ENCODE peak calls at places on chromosome 15, in seven cellular contexts. A is PC-3, H is left ventricle myocardium inferior, U is psoas muscle, R is fibroblast of the aortic adventitia, D is fibroblast of pulmonary artery, I is Calu3. Q is an unnamed sample.

GRCh38 chr15:68435966-68436365 is 4.0 kb upstream of the ITGA11 start:
- DNase-seq in A (no peak), H (no peak), U (no peak), R (no peak), D (no peak), I (no peak), Q (no peak)

GRCh38 chr15:58773024-58773423 is 1.9 kb downstream of the MINDY2 start:
- DNase-seq in A (no peak), H (no peak), U (no peak), R (no peak), D (no peak), I (no peak), Q (no peak)

GRCh38 chr15:38414351-38414750 is 39.6 kb upstream of the FAM98B start:
- DNase-seq in A (peak), H (peak), U (peak), R (peak), D (peak), I (peak), Q (peak)

GRCh38 chr15:22813844-22814243 is 24.6 kb upstream of the NIPA2 start:
- DNase-seq in A (no peak), H (no peak), U (no peak), R (no peak), D (no peak), I (no peak), Q (no peak)

GRCh38 chr15:63487076-63487757 is 17.2 kb upstream of the USP3 start:
- DNase-seq in A (peak), H (peak), U (peak), R (peak), D (peak), I (peak), Q (peak)

GRCh38 chr15:40873625-40874561 is at the start of gene RHOV:
- DNase-seq in A (peak), H (peak), U (peak), R (no peak), D (peak), I (peak), Q (peak)

GRCh38 chr15:69515508-69516290 is 63.1 kb downstream of the RPLP1 start:
- DNase-seq in A (no peak), H (no peak), U (no peak), R (no peak), D (no peak), I (no peak), Q (no peak)

GRCh38 chr15:85000937-85001336 is 19.3 kb downstream of the PDE8A start:
- DNase-seq in A (no peak), H (no peak), U (no peak), R (no peak), D (no peak), I (no peak), Q (no peak)

GRCh38 chr15:76285241-76285825 is 25.9 kb downstream of the ETFA start:
- DNase-seq in A (peak), H (no peak), U (no peak), R (peak), D (peak), I (peak), Q (peak)

GRCh38 chr15:67892559-67893377 is 52.9 kb upstream of the RNU6-1 start:
- DNase-seq in A (no peak), H (no peak), U (peak), R (peak), D (peak), I (no peak), Q (no peak)

GRCh38 chr15:74632601-74633000 is 17.0 kb downstream of the CLK3 start:
- DNase-seq in A (no peak), H (no peak), U (no peak), R (no peak), D (no peak), I (no peak), Q (no peak)

GRCh38 chr15:70253461-70254156 is 155.9 kb upstream of the TLE3 start:
- DNase-seq in A (no peak), H (no peak), U (no peak), R (no peak), D (no peak), I (no peak), Q (no peak)

GRCh38 chr15:38225381-38225780 is 27.3 kb upstream of the SPRED1 start:
- DNase-seq in A (no peak), H (no peak), U (no peak), R (no peak), D (no peak), I (no peak), Q (no peak)

GRCh38 chr15:101407966-101408775 is 81.3 kb downstream of the PCSK6 start:
- DNase-seq in A (no peak), H (no peak), U (no peak), R (no peak), D (no peak), I (no peak), Q (no peak)

GRCh38 chr15:31397851-31398661 is 71.4 kb downstream of the KLF13 start:
- DNase-seq in A (no peak), H (peak), U (no peak), R (no peak), D (no peak), I (no peak), Q (peak)

GRCh38 chr15:73362900-73363299 is 5.9 kb downstream of the HCN4 start:
- DNase-seq in A (no peak), H (no peak), U (no peak), R (no peak), D (no peak), I (no peak), Q (no peak)

GRCh38 chr15:66233487-66234415 is 19.8 kb downstream of the MEGF11 start:
- DNase-seq in A (no peak), H (no peak), U (no peak), R (peak), D (no peak), I (no peak), Q (peak)

GRCh38 chr15:62103431-62103830 is 36.7 kb downstream of the C2CD4A start:
- DNase-seq in A (no peak), H (no peak), U (no peak), R (no peak), D (no peak), I (no peak), Q (no peak)

GRCh38 chr15:43893956-43894355 is 67.2 kb downstream of the WDR76 start:
- DNase-seq in A (no peak), H (peak), U (no peak), R (no peak), D (no peak), I (no peak), Q (no peak)

GRCh38 chr15:80591938-80592825 is 102.9 kb upstream of the ABHD17C start:
- DNase-seq in A (no peak), H (no peak), U (no peak), R (no peak), D (no peak), I (no peak), Q (no peak)

GRCh38 chr15:100875495-100875894 is 4.1 kb upstream of the ALDH1A3 start:
- DNase-seq in A (no peak), H (no peak), U (no peak), R (no peak), D (no peak), I (no peak), Q (no peak)

GRCh38 chr15:69129026-69129385 is 31.4 kb upstream of the GLCE start:
- DNase-seq in A (peak), H (no peak), U (no peak), R (no peak), D (no peak), I (peak), Q (no peak)

GRCh38 chr15:90959894-90960293 is 5.2 kb downstream of the RCCD1 start:
- DNase-seq in A (no peak), H (peak), U (no peak), R (peak), D (peak), I (no peak), Q (no peak)

GRCh38 chr15:66433726-66434125 is 47.0 kb downstream of the MAP2K1 start:
- DNase-seq in A (no peak), H (no peak), U (no peak), R (no peak), D (peak), I (no peak), Q (no peak)

GRCh38 chr15:25862087-25862468 is 1.0 kb downstream of the ATP10A start:
- DNase-seq in A (no peak), H (no peak), U (no peak), R (peak), D (no peak), I (no peak), Q (no peak)

GRCh38 chr15:67149068-67149841 is 83.9 kb downstream of the SMAD3 start:
- DNase-seq in A (peak), H (no peak), U (no peak), R (no peak), D (no peak), I (no peak), Q (no peak)

GRCh38 chr15:25663515-25663914 is 199.6 kb downstream of the ATP10A start:
- DNase-seq in A (no peak), H (no peak), U (no peak), R (no peak), D (no peak), I (no peak), Q (no peak)

GRCh38 chr15:33226559-33227181 is 32.2 kb upstream of the FMN1 start:
- DNase-seq in A (peak), H (no peak), U (no peak), R (no peak), D (no peak), I (peak), Q (peak)

GRCh38 chr15:25905140-25905539 is 42.0 kb upstream of the ATP10A start:
- DNase-seq in A (peak), H (no peak), U (peak), R (peak), D (peak), I (no peak), Q (peak)

GRCh38 chr15:68154923-68155559 is 50.1 kb downstream of the CALML4 start:
- DNase-seq in A (peak), H (no peak), U (no peak), R (peak), D (peak), I (peak), Q (peak)

GRCh38 chr15:81264072-81264857 is 59.7 kb downstream of the STARD5 start:
- DNase-seq in A (no peak), H (no peak), U (no peak), R (no peak), D (no peak), I (no peak), Q (no peak)

GRCh38 chr15:31396881-31397560 is 70.4 kb downstream of the KLF13 start:
- DNase-seq in A (peak), H (peak), U (peak), R (peak), D (peak), I (peak), Q (peak)

GRCh38 chr15:74529911-74530310 is 11.1 kb upstream of the ARID3B start:
- DNase-seq in A (peak), H (no peak), U (no peak), R (peak), D (peak), I (no peak), Q (peak)

GRCh38 chr15:57146394-57147140 is 228.1 kb downstream of the TCF12 start:
- DNase-seq in A (peak), H (no peak), U (no peak), R (peak), D (peak), I (peak), Q (peak)

DNA sequence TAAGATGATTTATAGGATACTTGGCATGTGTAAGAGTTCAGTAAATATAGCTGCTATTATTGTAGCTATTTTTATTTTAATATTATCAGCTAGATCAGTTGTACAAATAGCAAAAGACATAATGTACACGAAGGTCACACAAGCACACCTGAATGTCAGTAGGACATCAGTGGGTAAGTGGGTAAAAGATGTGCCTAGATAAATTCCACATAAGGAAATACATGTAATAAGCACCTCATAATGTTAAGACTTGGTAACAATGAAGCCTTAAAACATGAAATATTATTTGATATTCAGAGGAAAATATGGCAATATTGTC is 41.5 kb downstream of the ABHD2 start:
- DNase-seq in A (no peak), H (no peak), U (no peak), R (no peak), D (no peak), I (no peak), Q (no peak)
- TF ChIP-seq CTCF in A (peak), H (no peak), U (no peak), R (no peak), D (no peak), I (no peak), Q (no peak)

DNA sequence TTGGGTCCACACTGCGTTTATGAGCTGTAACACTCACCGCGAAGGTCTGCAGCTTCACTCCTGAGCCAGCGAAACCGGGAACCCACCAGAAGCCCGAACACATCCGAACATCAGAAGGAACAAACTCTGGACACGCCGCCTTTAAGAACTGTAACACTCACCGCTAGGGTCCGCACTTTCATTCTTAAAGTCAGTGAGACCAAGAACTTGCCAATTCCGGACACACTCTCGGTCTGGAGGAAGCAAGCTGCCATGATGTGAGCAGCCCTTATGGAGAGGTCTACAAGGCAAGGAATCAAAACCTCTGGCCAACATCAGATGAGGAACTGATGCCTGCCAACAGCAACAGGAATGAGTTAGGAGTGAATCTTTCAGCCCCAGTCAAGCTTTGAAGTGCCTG is 62.9 kb downstream of the SLC28A2 start:
- DNase-seq in A (peak), H (no peak), U (no peak), R (peak), D (peak), I (no peak), Q (peak)
- TF ChIP-seq CTCF in A (peak), H (peak), U (no peak), R (peak), D (no peak), I (no peak), Q (no peak)

DNA sequence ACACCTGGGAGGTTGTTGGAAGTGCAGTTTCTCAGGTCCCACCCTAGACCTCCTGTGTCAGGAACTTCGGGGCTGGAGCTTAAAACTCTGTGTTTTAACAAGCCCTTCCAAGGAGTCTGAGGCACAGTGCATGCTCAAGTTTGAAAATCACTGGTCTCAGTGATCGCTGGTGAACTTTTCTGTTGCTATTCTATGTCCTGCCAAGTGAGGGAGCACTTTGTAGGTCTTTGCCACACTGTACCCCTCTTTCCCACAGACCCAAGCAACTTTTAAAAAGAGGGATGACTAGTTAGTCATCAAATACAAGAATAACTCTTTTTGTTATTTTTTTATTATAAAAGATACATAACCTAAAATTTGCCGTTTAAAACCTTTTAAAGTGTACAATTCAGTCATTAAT is 133.7 kb downstream of the AGBL1 start:
- DNase-seq in A (no peak), H (no peak), U (no peak), R (no peak), D (no peak), I (no peak), Q (no peak)
- TF ChIP-seq CTCF in A (no peak), H (no peak), U (no peak), R (no peak), D (no peak), I (no peak), Q (peak)

GRCh38 chr15:45116482-45117326 is 2.6 kb downstream of the DUOXA2 start:
- DNase-seq in A (no peak), H (no peak), U (no peak), R (no peak), D (no peak), I (no peak), Q (no peak)
- TF ChIP-seq CTCF in A (no peak), H (no peak), U (no peak), R (no peak), D (no peak), I (no peak), Q (no peak)

DNA sequence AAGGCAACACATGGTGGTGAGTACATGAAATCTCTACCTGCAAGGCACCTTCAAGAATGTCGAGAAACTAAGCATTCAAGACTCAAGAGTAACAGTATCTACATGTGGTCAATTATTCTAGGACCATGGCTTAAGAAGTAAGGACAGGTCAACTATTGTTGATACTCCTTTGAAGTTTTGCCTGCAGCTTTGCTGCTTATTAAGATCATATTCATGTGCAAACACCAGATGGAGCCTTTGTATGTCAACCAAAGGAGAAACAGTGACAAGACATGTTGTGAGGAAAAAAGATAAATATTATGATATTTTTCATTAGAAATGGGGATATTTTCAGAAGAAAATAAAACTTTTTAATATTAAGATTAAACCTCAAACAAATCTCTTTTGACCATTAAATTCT is 52.3 kb upstream of the FGF7 start:
- DNase-seq in A (peak), H (no peak), U (no peak), R (peak), D (peak), I (no peak), Q (peak)
- TF ChIP-seq CTCF in A (peak), H (peak), U (no peak), R (peak), D (peak), I (no peak), Q (peak)

DNA sequence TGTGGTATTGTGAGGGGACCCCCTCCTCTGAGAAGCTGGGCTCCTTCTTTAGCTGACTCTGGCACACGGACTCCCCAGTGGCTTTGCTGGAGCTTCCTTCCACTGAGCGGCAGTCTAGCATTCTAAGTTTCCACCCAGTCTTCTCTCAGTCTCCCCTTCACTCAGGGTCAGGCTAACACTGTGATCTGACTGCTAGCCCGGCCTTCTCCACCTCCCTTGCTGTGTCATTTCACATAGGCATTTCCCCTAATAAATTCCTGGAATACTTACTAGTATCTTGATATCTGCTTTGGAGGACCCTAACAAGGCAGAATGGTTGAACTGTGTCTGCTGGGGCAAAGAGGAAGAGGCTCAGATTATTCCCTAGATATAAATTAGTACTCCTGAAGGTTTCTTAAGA is 106.2 kb upstream of the THBS1 start:
- DNase-seq in A (no peak), H (no peak), U (no peak), R (no peak), D (no peak), I (no peak), Q (no peak)
- TF ChIP-seq CTCF in A (no peak), H (no peak), U (no peak), R (no peak), D (no peak), I (no peak), Q (no peak)

DNA sequence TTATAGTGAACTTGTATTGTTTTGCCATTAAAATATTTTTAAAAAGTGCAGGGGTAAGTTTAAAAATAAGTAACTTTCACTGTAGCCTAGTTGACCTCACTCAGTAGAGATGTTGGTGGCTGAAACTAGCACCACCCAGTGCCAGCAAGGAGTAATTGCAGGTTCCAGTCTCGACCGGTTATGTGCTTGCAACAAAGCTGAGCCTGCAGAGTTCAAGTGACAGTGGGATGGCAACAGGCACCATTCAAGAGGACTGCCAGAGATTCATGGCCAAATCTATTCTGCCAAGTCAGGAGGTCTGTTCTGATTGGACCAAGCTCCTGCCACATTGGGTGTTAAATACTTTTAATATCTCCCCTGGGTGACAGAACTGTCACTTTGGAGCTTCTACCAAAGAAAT is 2.7 kb downstream of the ADAMTS7 start:
- DNase-seq in A (peak), H (peak), U (no peak), R (peak), D (peak), I (peak), Q (peak)
- TF ChIP-seq CTCF in A (peak), H (peak), U (no peak), R (peak), D (peak), I (peak), Q (peak)

DNA sequence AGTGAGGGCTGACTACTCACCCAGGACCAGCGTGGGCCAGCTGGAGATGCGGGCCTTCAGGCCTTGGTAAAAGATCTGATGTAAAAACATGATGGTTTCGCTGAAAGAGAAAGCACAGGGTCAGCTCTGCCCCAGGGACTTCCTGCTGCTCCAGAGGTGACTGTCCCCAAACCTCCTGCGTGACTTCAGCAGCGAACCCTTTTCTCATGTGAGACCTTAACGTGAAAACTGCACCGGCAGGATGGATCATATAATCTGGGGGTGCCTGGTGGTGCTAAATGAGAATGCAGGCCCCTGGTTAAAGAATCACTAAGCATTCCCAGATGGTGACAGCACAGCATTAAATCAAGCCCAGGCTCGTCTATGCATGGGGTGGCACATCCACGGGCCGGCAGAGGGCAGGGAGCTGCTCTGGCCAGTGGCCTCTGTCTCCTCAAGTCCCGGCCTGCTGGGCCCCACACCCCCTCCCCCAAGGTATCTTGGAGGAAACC is 55.4 kb downstream of the RASGRF1 start:
- DNase-seq in A (no peak), H (no peak), U (no peak), R (no peak), D (no peak), I (no peak), Q (peak)
- TF ChIP-seq CTCF in A (peak), H (no peak), U (no peak), R (no peak), D (no peak), I (no peak), Q (no peak)

Q was measured in MCF 10A.